ENCODE peak calls at places on chromosomes 11 and 22, in nine cellular contexts. B, D, J, Z, C, O, K, I and V are unnamed samples.

GRCh38 chr11:104095791-104096190 is 59.4 kb downstream of the DDI1 start:
- DNase-seq in B (no peak), D (no peak), J (no peak), Z (no peak), C (no peak), O (no peak), K (no peak), I (no peak), V (no peak)

GRCh38 chr22:46079861-46080821 is 70.2 kb upstream of the PPARA start:
- DNase-seq in B (no peak), D (peak; percentile 77), J (peak; percentile 79), Z (no peak), C (no peak), O (no peak), K (no peak), I (peak; percentile 78), V (no peak)

GRCh38 chr11:64970731-64971151 is 1.2 kb downstream of the MAJIN start:
- DNase-seq in B (no peak), D (no peak), J (no peak), Z (peak; percentile 45), C (no peak), O (no peak), K (no peak), I (no peak), V (no peak)

GRCh38 chr11:104130161-104130560 is 33.8 kb downstream of the PDGFD start:
- DNase-seq in B (no peak), D (no peak), J (no peak), Z (no peak), C (no peak), O (no peak), K (no peak), I (no peak), V (no peak)

GRCh38 chr11:117284053-117284452 is 7.1 kb upstream of the BACE1-AS start:
- DNase-seq in B (no peak), D (no peak), J (no peak), Z (no peak), C (no peak), O (no peak), K (no peak), I (no peak), V (no peak)

GRCh38 chr11:9002920-9003572 is 755 bp downstream of the NRIP3 start:
- DNase-seq in B (no peak), D (no peak), J (no peak), Z (no peak), C (no peak), O (no peak), K (no peak), I (no peak), V (no peak)

GRCh38 chr22:36151006-36151595 is 9.5 kb downstream of the APOL3 start:
- DNase-seq in B (no peak), D (no peak), J (no peak), Z (no peak), C (no peak), O (no peak), K (no peak), I (peak; percentile 66), V (no peak)

GRCh38 chr11:89203814-89204213 is 26.1 kb downstream of the TYR start:
- DNase-seq in B (no peak), D (no peak), J (no peak), Z (no peak), C (no peak), O (no peak), K (no peak), I (no peak), V (no peak)

GRCh38 chr11:824942-825341 is 2.8 kb upstream of the CRACR2B start:
- DNase-seq in B (no peak), D (no peak), J (no peak), Z (no peak), C (no peak), O (no peak), K (no peak), I (no peak), V (no peak)

GRCh38 chr11:130448039-130448415 is 418 bp upstream of the ADAMTS15 start:
- DNase-seq in B (no peak), D (no peak), J (no peak), Z (no peak), C (no peak), O (no peak), K (no peak), I (no peak), V (no peak)

GRCh38 chr11:33160147-33160546 is 1.1 kb downstream of the CSTF3 start:
- DNase-seq in B (no peak), D (no peak), J (no peak), Z (peak; percentile 16), C (no peak), O (no peak), K (peak; percentile 38), I (no peak), V (no peak)

GRCh38 chr11:4839851-4840549 is 9.0 kb downstream of the OR51S1 start:
- DNase-seq in B (no peak), D (no peak), J (no peak), Z (no peak), C (peak; percentile 43), O (no peak), K (no peak), I (no peak), V (no peak)

GRCh38 chr11:66068923-66069714 is 953 bp upstream of the PACS1 start:
- DNase-seq in B (no peak), D (peak; percentile 62), J (peak; percentile 63), Z (peak; percentile 49), C (no peak), O (no peak), K (peak; percentile 48), I (peak; percentile 28), V (peak; percentile 13)

GRCh38 chr11:17653606-17654005 is 65.8 kb upstream of the MYOD1 start:
- DNase-seq in B (no peak), D (no peak), J (no peak), Z (no peak), C (no peak), O (no peak), K (no peak), I (no peak), V (no peak)

GRCh38 chr11:73221996-73222395 is 3.9 kb downstream of the P2RY2 start:
- DNase-seq in B (no peak), D (no peak), J (no peak), Z (no peak), C (no peak), O (no peak), K (no peak), I (no peak), V (no peak)

GRCh38 chr11:120209750-120210650 is 832 bp upstream of the OAF start:
- DNase-seq in B (no peak), D (no peak), J (no peak), Z (no peak), C (no peak), O (no peak), K (no peak), I (no peak), V (peak; percentile 11)

GRCh38 chr22:23841292-23841691 is 2.5 kb upstream of the DERL3 start:
- DNase-seq in B (no peak), D (no peak), J (no peak), Z (no peak), C (no peak), O (no peak), K (no peak), I (no peak), V (no peak)

GRCh38 chr11:19245351-19245750 is 4.6 kb upstream of the E2F8 start:
- DNase-seq in B (no peak), D (no peak), J (no peak), Z (no peak), C (no peak), O (no peak), K (no peak), I (no peak), V (no peak)

GRCh38 chr11:61760946-61761345 is 8.5 kb downstream of the MYRF start:
- DNase-seq in B (no peak), D (no peak), J (no peak), Z (no peak), C (no peak), O (no peak), K (no peak), I (no peak), V (no peak)

GRCh38 chr11:111654611-111655010 is 52.4 kb downstream of the SIK2 start:
- DNase-seq in B (no peak), D (no peak), J (no peak), Z (no peak), C (no peak), O (no peak), K (no peak), I (no peak), V (no peak)
- H3K27ac ChIP-seq in B (no peak overlapping the region), D (no peak overlapping the region), J (no peak overlapping the region), Z (no peak overlapping the region), C (no peak overlapping the region), O (no peak overlapping the region), K (no peak overlapping the region), I (no peak overlapping the region), V (no peak overlapping the region)

GRCh38 chr11:34924714-34925113 is 8.3 kb downstream of the PDHX start:
- DNase-seq in B (no peak), D (no peak), J (no peak), Z (no peak), C (no peak), O (no peak), K (no peak), I (no peak), V (no peak)
- H3K27ac ChIP-seq in B (no peak overlapping the region), D (no peak overlapping the region), J (no peak overlapping the region), Z (no peak overlapping the region), C (no peak overlapping the region), O (no peak overlapping the region), K (no peak overlapping the region), I (no peak overlapping the region), V (no peak overlapping the region)

DNA sequence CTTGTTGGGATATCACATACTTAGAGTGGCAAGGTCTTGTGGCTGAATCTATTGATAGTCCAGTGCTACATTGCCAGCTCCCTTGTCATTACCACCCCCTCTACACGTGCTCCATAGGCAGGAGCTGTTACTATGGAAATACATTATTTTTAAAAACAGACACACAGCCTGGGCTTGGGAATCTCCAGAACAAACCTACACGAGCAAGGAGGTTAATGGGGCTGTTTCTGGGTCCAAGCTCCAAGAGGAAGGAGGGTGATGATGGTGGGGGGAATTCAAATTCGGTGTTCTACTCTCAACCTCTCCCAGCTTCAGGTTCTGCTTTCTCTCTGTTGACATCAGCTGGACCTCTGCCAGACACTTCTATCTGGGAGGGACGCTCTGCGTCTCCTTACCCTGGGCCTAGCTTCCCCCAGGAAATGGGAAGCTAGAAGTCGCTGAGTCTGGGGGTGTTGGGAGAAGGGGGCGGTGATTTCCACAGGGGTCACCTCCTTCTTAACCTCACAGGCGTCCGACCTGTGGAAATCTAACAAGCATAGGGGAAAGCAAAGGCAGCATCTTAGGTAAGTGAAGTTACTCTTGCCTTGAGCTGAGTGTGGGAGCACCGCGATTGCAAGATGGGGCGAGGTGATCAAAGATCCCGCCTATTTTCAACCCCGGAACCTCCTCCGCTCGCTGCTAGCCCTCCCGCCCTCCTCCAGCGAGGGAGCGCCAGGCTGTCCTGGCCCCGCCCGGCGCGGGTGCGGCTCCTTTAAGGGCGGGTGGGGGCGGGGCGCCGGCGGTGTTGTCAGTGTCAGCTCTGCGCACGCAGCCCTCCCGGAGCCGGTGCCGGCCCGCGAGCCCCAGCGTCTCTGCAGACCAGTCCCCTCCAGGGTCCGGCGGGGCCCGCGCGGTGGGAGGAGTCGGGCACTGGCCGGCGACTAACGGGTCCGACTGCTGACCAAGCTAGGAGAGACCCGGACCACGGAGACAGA is at the start of gene C2CD2L:
- DNase-seq in B (peak; percentile 72), D (peak; percentile 88), J (peak; percentile 91), Z (peak; percentile 96), C (peak; percentile 90), O (peak; percentile 96), K (peak; percentile 79), I (peak; percentile 84), V (peak; percentile 83)
- H3K27ac ChIP-seq in B (peak within 1 kb of the TSS; percentile 75), D (peak within 1 kb of the TSS; percentile 1), J (peak within 1 kb of the TSS; percentile 78), Z (peak within 1 kb of the TSS; percentile 75), C (no peak within 1 kb of the TSS), O (peak within 1 kb of the TSS; percentile 83), K (peak within 1 kb of the TSS; percentile 57), I (peak within 1 kb of the TSS; percentile 58), V (peak within 1 kb of the TSS; percentile 82)

GRCh38 chr11:35541621-35542375 is 16.4 kb upstream of the PAMR1 start:
- DNase-seq in B (no peak), D (peak; percentile 52), J (peak; percentile 48), Z (no peak), C (no peak), O (no peak), K (peak; percentile 73), I (peak; percentile 65), V (no peak)
- H3K27ac ChIP-seq in B (no peak overlapping the region), D (no peak overlapping the region), J (peak overlapping the region; percentile 74), Z (no peak overlapping the region), C (no peak overlapping the region), O (no peak overlapping the region), K (peak overlapping the region; percentile 82), I (peak overlapping the region; percentile 15), V (no peak overlapping the region)